ENCODE peak calls at places on chromosome 13, in four cellular contexts. I is psoas muscle; K is stimulated activated naive CD8-positive, alpha-beta T cell treated with anti-CD3 and anti-CD28 coated beads, Interleukin-15, Interleukin-2, amounts not matched to agents 100 U/mL and 50 U/mL, for 24 hours; S is nucleus accumbens. Q is an unnamed sample.

GRCh38 chr13:102040812-102041211 is 361.0 kb downstream of the FGF14 start:
- DNase-seq in I (no peak), K (no peak), S (no peak), Q (no peak)

GRCh38 chr13:75902166-75903104 is 266.3 kb downstream of the LMO7 start:
- DNase-seq in I (no peak), K (no peak), S (no peak), Q (no peak)

GRCh38 chr13:42494157-42494556 is 79.8 kb upstream of the TNFSF11 start:
- DNase-seq in I (no peak), K (no peak), S (no peak), Q (no peak)

GRCh38 chr13:112887151-112887550 is 81.9 kb upstream of the MCF2L start:
- DNase-seq in I (no peak), K (no peak), S (no peak), Q (no peak)

GRCh38 chr13:85520445-85520844 is 278.8 kb downstream of the SLITRK6 start:
- DNase-seq in I (no peak), K (no peak), S (no peak), Q (no peak)

GRCh38 chr13:88958821-88959220 is 1287.7 kb downstream of the SLITRK5 start:
- DNase-seq in I (no peak), K (no peak), S (no peak), Q (no peak)

GRCh38 chr13:73803997-73804396 is 330.2 kb downstream of the KLF12 start:
- DNase-seq in I (no peak), K (no peak), S (no peak), Q (no peak)

GRCh38 chr13:78712866-78713265 is 53.9 kb upstream of the OBI1 start:
- DNase-seq in I (no peak), K (no peak), S (no peak), Q (no peak)

GRCh38 chr13:45219938-45220375 is 19.1 kb upstream of the KCTD4 start:
- DNase-seq in I (no peak), K (no peak), S (no peak), Q (no peak)

GRCh38 chr13:95564091-95564490 is 11.6 kb downstream of the CLDN10 start:
- DNase-seq in I (no peak), K (no peak), S (no peak), Q (no peak)

GRCh38 chr13:37492061-37492460 is 106.5 kb downstream of the POSTN start:
- DNase-seq in I (no peak), K (no peak), S (no peak), Q (no peak)

GRCh38 chr13:69243366-69243765 is 864.3 kb upstream of the ATXN8OS start:
- DNase-seq in I (no peak), K (no peak), S (no peak), Q (no peak)

GRCh38 chr13:23792680-23793079 is 96.5 kb downstream of the MIPEP start:
- DNase-seq in I (no peak), K (no peak), S (no peak), Q (no peak)

GRCh38 chr13:75544681-75545333 is 4.8 kb upstream of the UCHL3 start:
- DNase-seq in I (no peak), K (no peak), S (no peak), Q (no peak)

GRCh38 chr13:72774019-72774418 is 7.7 kb downstream of the DIS3 start:
- DNase-seq in I (no peak), K (no peak), S (no peak), Q (no peak)

GRCh38 chr13:39144941-39145533 is 106.8 kb downstream of the NHLRC3 start:
- DNase-seq in I (peak), K (peak), S (no peak), Q (peak)

GRCh38 chr13:46321494-46322225 is 65.4 kb downstream of the RUBCNL start:
- DNase-seq in I (peak), K (peak), S (no peak), Q (no peak)

GRCh38 chr13:111872475-111873150 is 194.3 kb upstream of the SOX1 start:
- DNase-seq in I (no peak), K (no peak), S (no peak), Q (no peak)

GRCh38 chr13:94799330-94799729 is 87.0 kb upstream of the SOX21 start:
- DNase-seq in I (no peak), K (no peak), S (no peak), Q (no peak)

GRCh38 chr13:62687727-62688126 is 1272.1 kb upstream of the PCDH20 start:
- DNase-seq in I (no peak), K (no peak), S (no peak), Q (no peak)

GRCh38 chr13:78326608-78327007 is 276.7 kb downstream of the POU4F1 start:
- DNase-seq in I (no peak), K (no peak), S (no peak), Q (no peak)

GRCh38 chr13:57666554-57666953 is 35.0 kb downstream of the PCDH17 start:
- DNase-seq in I (no peak), K (no peak), S (no peak), Q (no peak)

GRCh38 chr13:54234607-54235006 is 1206.0 kb downstream of the OLFM4 start:
- DNase-seq in I (no peak), K (no peak), S (no peak), Q (no peak)